ENCODE peak calls at places on chromosomes 5 and 9, in nine cellular contexts. F, J, H, Z, M, U, W, I and C are unnamed samples.

GRCh38 chr9:93432964-93433363 is 18.5 kb upstream of the FAM120A start:
- DNase-seq in F (no peak), J (no peak), H (no peak), Z (no peak), M (no peak), U (no peak), W (no peak), I (no peak), C (no peak)

GRCh38 chr9:6243746-6244145 is 28.1 kb downstream of the IL33 start:
- DNase-seq in F (no peak), J (no peak), H (no peak), Z (no peak), M (no peak), U (no peak), W (peak), I (no peak), C (no peak)

GRCh38 chr5:38793099-38793498 is 52.7 kb upstream of the OSMR start:
- DNase-seq in F (no peak), J (no peak), H (no peak), Z (no peak), M (no peak), U (no peak), W (no peak), I (no peak), C (no peak)

GRCh38 chr5:119340597-119341218 is 15.1 kb upstream of the TNFAIP8 start:
- DNase-seq in F (no peak), J (no peak), H (no peak), Z (peak), M (peak), U (peak), W (no peak), I (no peak), C (no peak)

GRCh38 chr5:157549954-157550549 is 25.5 kb downstream of the ADAM19 start:
- DNase-seq in F (no peak), J (no peak), H (no peak), Z (no peak), M (no peak), U (no peak), W (no peak), I (no peak), C (no peak)

GRCh38 chr9:130698514-130698913 is 4.9 kb downstream of the EXOSC2 start:
- DNase-seq in F (no peak), J (no peak), H (peak), Z (no peak), M (no peak), U (no peak), W (peak), I (no peak), C (no peak)

GRCh38 chr5:161660806-161661205 is 24.7 kb upstream of the GABRA6 start:
- DNase-seq in F (no peak), J (no peak), H (no peak), Z (no peak), M (no peak), U (no peak), W (no peak), I (no peak), C (no peak)

GRCh38 chr5:77921369-77921768 is 145.2 kb upstream of the TBCA start:
- DNase-seq in F (no peak), J (no peak), H (no peak), Z (no peak), M (no peak), U (no peak), W (no peak), I (no peak), C (no peak)

GRCh38 chr9:120920495-120921178 is 6.0 kb downstream of the TRAF1 start:
- DNase-seq in F (no peak), J (no peak), H (no peak), Z (no peak), M (no peak), U (no peak), W (no peak), I (no peak), C (no peak)

GRCh38 chr5:75167345-75167744 is 69.3 kb downstream of the ANKRD31 start:
- DNase-seq in F (no peak), J (no peak), H (no peak), Z (no peak), M (no peak), U (no peak), W (no peak), I (no peak), C (no peak)

GRCh38 chr5:10323588-10324488 is 16.1 kb upstream of the CMBL start:
- DNase-seq in F (no peak), J (no peak), H (no peak), Z (no peak), M (no peak), U (no peak), W (peak), I (no peak), C (no peak)

GRCh38 chr5:127442085-127442484 is 75.4 kb upstream of the PRRC1 start:
- DNase-seq in F (no peak), J (no peak), H (no peak), Z (no peak), M (peak), U (no peak), W (peak), I (no peak), C (no peak)